ENCODE peak calls at places on chromosomes 4 and X, in nine cellular contexts. S is upper lobe of right lung; Q is naive thymus-derived CD4-positive, alpha-beta T cell; J is lower lobe of right lung; A is naive B cell; H is activated T-cell treated with anti-CD3 and anti-CD28 coated beads, Interleukin-2, amount 50 U/mL, for 72 hours; P is natural killer cell; L is gastroesophageal sphincter; T is Right ventricle myocardium superior. N is an unnamed sample.

GRCh38 chrX:68443155-68443868 is 10.0 kb upstream of the OPHN1 start:
- ATAC-seq in S (peak), Q (peak), J (no peak), A (no peak), H (peak), P (peak), L (no peak), T (no peak), N (no peak)

GRCh38 chrX:106730385-106730784 is 3.9 kb downstream of the RNF128 start:
- ATAC-seq in S (no peak), Q (no peak), J (no peak), A (no peak), H (no peak), P (no peak), L (no peak), T (no peak), N (peak)

GRCh38 chrX:50111762-50112161 is 89.0 kb downstream of the AKAP4 start:
- ATAC-seq in S (peak), Q (no peak), J (no peak), A (peak), H (no peak), P (no peak), L (no peak), T (no peak), N (no peak)

GRCh38 chr4:16116019-16116418 is 32.2 kb upstream of the PROM1 start:
- ATAC-seq in S (peak), Q (no peak), J (no peak), A (no peak), H (no peak), P (no peak), L (no peak), T (peak), N (no peak)

GRCh38 chr4:168759321-168759720 is 250.7 kb downstream of the CBR4 start:
- ATAC-seq in S (no peak), Q (no peak), J (no peak), A (no peak), H (no peak), P (no peak), L (no peak), T (no peak), N (no peak)

GRCh38 chrX:139554991-139555675 is 24.6 kb downstream of the F9 start:
- ATAC-seq in S (no peak), Q (no peak), J (no peak), A (no peak), H (no peak), P (no peak), L (no peak), T (no peak), N (no peak)

GRCh38 chr4:185718578-185719492 is 93.2 kb downstream of the SORBS2 start:
- ATAC-seq in S (peak), Q (no peak), J (peak), A (no peak), H (no peak), P (no peak), L (no peak), T (no peak), N (no peak)

GRCh38 chrX:96538104-96538725 is 146.4 kb upstream of the DIAPH2 start:
- ATAC-seq in S (no peak), Q (no peak), J (no peak), A (no peak), H (no peak), P (no peak), L (no peak), T (no peak), N (peak)

GRCh38 chr4:55475394-55476243 is 71.1 kb downstream of the CLOCK start:
- ATAC-seq in S (no peak), Q (no peak), J (no peak), A (no peak), H (peak), P (no peak), L (no peak), T (no peak), N (no peak)

GRCh38 chr4:150888217-150888616 is 126.9 kb downstream of the LRBA start:
- ATAC-seq in S (no peak), Q (no peak), J (no peak), A (no peak), H (no peak), P (no peak), L (no peak), T (no peak), N (no peak)

GRCh38 chr4:90127706-90128345 is 632 bp downstream of the CCSER1 start:
- ATAC-seq in S (peak), Q (peak), J (peak), A (peak), H (peak), P (peak), L (peak), T (peak), N (peak)

GRCh38 chr4:45033676-45034410 is 307.5 kb upstream of the GNPDA2 start:
- ATAC-seq in S (no peak), Q (no peak), J (no peak), A (no peak), H (no peak), P (no peak), L (no peak), T (peak), N (no peak)

GRCh38 chrX:57286507-57287251 is at the start of gene FAAH2:
- ATAC-seq in S (peak), Q (peak), J (peak), A (peak), H (peak), P (peak), L (no peak), T (no peak), N (peak)

GRCh38 chr4:56628592-56628991 is 52.5 kb downstream of the HOPX start:
- ATAC-seq in S (no peak), Q (no peak), J (no peak), A (no peak), H (no peak), P (no peak), L (no peak), T (no peak), N (peak)

GRCh38 chr4:60723796-60724195 is 476.3 kb upstream of the ADGRL3 start:
- ATAC-seq in S (no peak), Q (no peak), J (no peak), A (no peak), H (no peak), P (no peak), L (no peak), T (no peak), N (no peak)

N was measured in esophagus mucosa.